ENCODE peak calls at places on chromosomes 12 and 14, in four cellular contexts. W, F, Z and A are unnamed samples.

GRCh38 chr12:66735275-66735674 is 56.4 kb upstream of the GRIP1 start:
- DNase-seq in W (no peak), F (no peak), Z (no peak), A (no peak)

GRCh38 chr12:46299846-46300245 is 31.0 kb upstream of the SLC38A1 start:
- DNase-seq in W (no peak), F (no peak), Z (no peak), A (no peak)

GRCh38 chr12:46556820-46557524 is 184.4 kb upstream of the SLC38A2 start:
- DNase-seq in W (no peak), F (no peak), Z (no peak), A (no peak)

GRCh38 chr12:121033625-121034349 is 5.3 kb downstream of the OASL start:
- DNase-seq in W (no peak), F (no peak), Z (no peak), A (no peak)

GRCh38 chr12:84701041-84701440 is 211.6 kb downstream of the SLC6A15 start:
- DNase-seq in W (no peak), F (no peak), Z (no peak), A (no peak)

GRCh38 chr12:10140001-10140400 is 10.0 kb upstream of the CLEC7A start:
- DNase-seq in W (no peak), F (no peak), Z (peak; percentile 59), A (no peak)

GRCh38 chr12:10398168-10398567 is 8.3 kb upstream of the KLRK1 start:
- DNase-seq in W (no peak), F (no peak), Z (no peak), A (no peak)

GRCh38 chr12:116990971-116991966 is 80.5 kb downstream of the FBXW8 start:
- DNase-seq in W (no peak), F (no peak), Z (no peak), A (no peak)

GRCh38 chr12:58026892-58027891 is 85.8 kb downstream of the ATP23 start:
- DNase-seq in W (no peak), F (no peak), Z (no peak), A (no peak)

GRCh38 chr12:49219417-49220026 is 30.6 kb upstream of the TUBA1A start:
- DNase-seq in W (no peak), F (no peak), Z (no peak), A (no peak)

GRCh38 chr12:109112720-109113465 is 3.5 kb upstream of the ACACB start:
- DNase-seq in W (no peak), F (no peak), Z (no peak), A (peak; percentile 58)

GRCh38 chr12:109115404-109115757 is 1.0 kb upstream of the ACACB start:
- DNase-seq in W (no peak), F (no peak), Z (peak; percentile 27), A (no peak)

GRCh38 chr12:109111775-109112491 is 4.5 kb upstream of the ACACB start:
- DNase-seq in W (no peak), F (no peak), Z (peak; percentile 74), A (peak; percentile 58)

GRCh38 chr12:109114644-109115043 is 1.7 kb upstream of the ACACB start:
- DNase-seq in W (no peak), F (no peak), Z (no peak), A (no peak)

GRCh38 chr12:109113661-109114321 is 2.6 kb upstream of the ACACB start:
- DNase-seq in W (no peak), F (no peak), Z (no peak), A (no peak)
- H3K27ac ChIP-seq in W (peak overlapping the region; percentile 87), F (no peak overlapping the region), Z (peak overlapping the region; percentile 44), A (peak overlapping the region; percentile 77)

DNA sequence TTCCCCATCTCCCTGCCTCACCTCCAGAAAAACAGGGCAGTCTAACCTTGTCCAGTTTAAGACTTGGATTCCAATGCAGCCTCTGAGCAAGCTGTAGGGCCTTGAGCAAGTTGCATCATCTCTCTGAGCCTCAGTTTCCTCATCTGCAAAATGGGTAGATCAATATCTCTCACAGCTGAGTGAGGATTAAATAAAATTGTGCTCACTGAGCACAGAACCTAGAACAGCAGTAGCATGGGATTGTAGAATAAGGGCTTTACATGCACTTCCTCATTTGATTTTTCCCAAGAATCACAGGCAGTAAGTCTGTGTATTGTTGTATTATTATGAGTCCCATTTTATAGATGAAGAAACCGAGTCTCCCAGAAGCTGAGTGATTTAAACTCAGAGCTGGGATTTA is 2.0 kb downstream of the DTX1 start:
- DNase-seq in W (no peak), F (no peak), Z (no peak), A (no peak)
- H3K4me1 ChIP-seq in W (no peaks in the 10 kb centered on the region), F (peaks cover 13% of the 10 kb centered on the region), Z (no peaks in the 10 kb centered on the region), A (peaks cover 18% of the 10 kb centered on the region)

DNA sequence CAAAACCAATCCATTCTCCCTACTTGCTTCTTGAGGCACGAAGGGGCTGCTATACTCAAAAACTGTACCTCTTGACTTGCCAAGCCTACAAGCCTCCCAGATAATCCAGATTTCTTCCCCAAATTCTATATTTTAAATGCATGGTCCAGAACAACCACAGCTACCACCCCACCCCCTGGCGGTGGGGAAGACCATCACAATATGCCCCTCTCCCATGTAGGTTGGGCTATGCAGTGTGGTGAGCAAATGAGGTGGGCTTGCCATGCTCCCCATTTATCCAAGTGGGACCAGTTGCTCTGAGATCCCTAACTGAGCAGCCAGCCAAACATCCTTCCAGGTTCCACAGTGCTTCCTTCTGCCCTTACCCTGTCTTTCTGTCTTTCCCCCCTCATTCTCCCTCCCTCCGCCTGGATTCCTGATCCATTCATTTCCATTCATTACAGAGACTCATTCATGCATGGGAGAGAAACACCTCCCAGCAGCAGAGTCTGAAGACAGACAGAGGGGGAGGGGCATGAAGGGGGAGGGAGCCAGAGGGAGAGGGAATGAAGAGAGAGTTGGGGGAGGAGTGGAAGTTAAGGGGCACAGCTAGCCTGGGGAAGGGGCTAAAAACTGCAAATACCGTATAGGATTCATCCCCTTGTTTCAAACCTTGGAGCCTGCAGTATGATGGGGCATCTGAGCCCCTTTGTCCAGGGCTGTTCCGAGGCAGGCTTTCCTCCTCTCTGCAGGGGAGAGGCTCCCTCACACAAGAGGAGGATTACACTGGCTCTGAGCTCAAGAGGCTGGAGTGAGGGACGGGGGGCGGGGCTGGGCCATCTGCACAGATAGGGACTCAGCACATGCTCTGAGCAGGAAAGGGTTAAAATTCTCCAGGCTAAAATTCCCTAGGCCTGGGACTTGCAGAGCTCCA is 4.4 kb downstream of the ZNF219 start:
- DNase-seq in W (no peak), F (no peak), Z (peak; percentile 61), A (no peak)
- TF ChIP-seq CTCF in W (no peak), F (no peak), Z (peak; percentile 13), A (no peak)

DNA sequence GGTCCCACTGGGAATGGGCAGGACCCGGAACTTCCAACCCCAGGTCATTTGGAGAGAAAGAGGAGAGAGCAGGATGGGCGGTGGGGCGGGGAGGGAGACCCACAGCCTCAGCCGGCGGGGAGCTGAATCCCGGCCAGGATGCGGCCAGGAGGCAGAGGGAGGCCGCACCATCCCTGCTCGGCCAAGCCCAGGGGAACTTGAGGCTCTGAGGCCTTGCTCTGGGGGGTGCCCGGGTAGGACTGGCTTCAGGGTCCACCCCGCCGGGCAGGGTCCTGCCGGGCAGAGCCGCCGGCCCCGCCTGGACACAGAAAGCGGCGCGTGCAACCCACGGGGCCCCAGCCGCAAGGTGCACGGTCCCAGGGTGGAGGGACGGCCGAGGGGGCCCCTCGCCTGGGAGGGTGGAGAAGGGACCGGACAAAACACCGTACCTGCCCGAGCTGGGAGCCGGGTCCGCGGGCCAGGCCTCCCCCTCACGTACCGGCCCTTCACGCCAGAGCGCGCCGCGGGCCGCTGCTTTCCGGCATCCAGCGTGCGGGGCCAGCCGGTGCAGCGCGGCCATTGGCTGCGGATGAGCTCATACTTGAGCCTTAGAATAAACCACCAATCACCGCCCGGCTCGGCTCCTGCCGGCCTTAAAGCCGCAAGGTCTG is at the start of gene RPS6KL1:
- DNase-seq in W (peak; percentile 94), F (peak; percentile 91), Z (peak; percentile 89), A (peak; percentile 83)
- H3K27ac ChIP-seq in W (no peak within 1 kb of the TSS), F (no peak within 1 kb of the TSS), Z (no peak within 1 kb of the TSS), A (no peak within 1 kb of the TSS)

GRCh38 chr12:124833693-124834122 is 30.0 kb downstream of the SCARB1 start:
- DNase-seq in W (no peak), F (peak; percentile 49), Z (no peak), A (peak; percentile 82)
- H3K4me1 ChIP-seq in W (peaks cover 15% of the 10 kb centered on the region), F (peaks cover 8% of the 10 kb centered on the region), Z (peaks cover 23% of the 10 kb centered on the region), A (no peaks in the 10 kb centered on the region)

GRCh38 chr12:127108360-127109215 is 1158.4 kb upstream of the TMEM132C start:
- DNase-seq in W (no peak), F (no peak), Z (peak; percentile 79), A (peak; percentile 64)
- TF ChIP-seq CTCF in W (peak; percentile 50), F (peak; percentile 30), Z (peak; percentile 75), A (peak; percentile 76)

GRCh38 chr12:4717806-4718205 is 2.4 kb upstream of the GALNT8 start:
- DNase-seq in W (no peak), F (no peak), Z (no peak), A (no peak)
- H3K27ac ChIP-seq in W (no peak overlapping the region), F (no peak overlapping the region), Z (no peak overlapping the region), A (no peak overlapping the region)

DNA sequence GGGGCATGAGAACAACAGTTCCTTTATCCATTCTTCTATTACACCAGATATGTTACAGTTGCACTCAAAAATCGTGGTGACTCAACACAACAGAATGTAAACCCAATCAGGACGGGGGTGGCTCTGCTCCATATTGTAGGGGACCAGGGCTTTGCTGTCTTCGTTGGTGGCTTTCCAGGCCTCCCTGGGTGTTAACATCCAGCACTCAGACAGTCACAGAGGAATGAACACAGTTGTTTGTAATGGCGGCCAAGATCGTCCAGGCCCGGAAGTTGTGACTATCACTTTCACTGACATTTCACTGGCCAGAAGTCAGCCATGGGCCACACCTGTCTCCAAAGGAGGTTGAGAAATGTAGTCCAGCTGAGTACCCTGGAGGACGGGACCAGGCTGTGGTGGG is 204.1 kb downstream of the CACNA1C start:
- DNase-seq in W (no peak), F (no peak), Z (no peak), A (no peak)
- H3K4me1 ChIP-seq in W (no peaks in the 10 kb centered on the region), F (peaks cover 23% of the 10 kb centered on the region), Z (no peaks in the 10 kb centered on the region), A (no peaks in the 10 kb centered on the region)